ENCODE peak calls at places on chromosomes 13 and 19, in four cellular contexts. I is lower lobe of right lung, Z is fibroblast of lung, D is tibial artery. O is an unnamed sample.

GRCh38 chr13:95083758-95084157 is 217.5 kb downstream of the ABCC4 start:
- DNase-seq in Z (peak; percentile 83), D (no peak), I (no peak), O (peak; percentile 68)

GRCh38 chr19:39133431-39134270 is 8.1 kb downstream of the PAK4 start:
- DNase-seq in I (no peak), D (no peak), Z (no peak), O (no peak)

GRCh38 chr13:111939285-111940278 is 127.4 kb upstream of the SOX1 start:
- DNase-seq in I (no peak), Z (no peak), D (no peak), O (no peak)

GRCh38 chr19:53989600-53990533 is 1.6 kb upstream of the CACNG6 start:
- DNase-seq in Z (peak; percentile 64), I (no peak), D (no peak), O (no peak)

GRCh38 chr13:52070929-52071523 is 46.5 kb downstream of the UTP14C start:
- DNase-seq in D (no peak), I (no peak), Z (peak; percentile 20), O (peak; percentile 24)

GRCh38 chr19:46654621-46655152 is 6.3 kb downstream of the DACT3 start:
- DNase-seq in I (no peak), D (peak; percentile 79), Z (no peak), O (no peak)

GRCh38 chr13:87527036-87527435 is 144.1 kb upstream of the SLITRK5 start:
- DNase-seq in Z (no peak), D (no peak), I (no peak), O (no peak)

GRCh38 chr19:6516018-6516658 is 14.0 kb upstream of the TUBB4A start:
- DNase-seq in Z (peak; percentile 93), I (peak; percentile 98), D (peak; percentile 87), O (peak; percentile 84)

GRCh38 chr13:96836733-96837132 is 157.5 kb downstream of the OXGR1 start:
- DNase-seq in Z (no peak), I (no peak), D (no peak), O (no peak)

GRCh38 chr13:101283782-101284181 is 132.5 kb downstream of the NALCN start:
- DNase-seq in Z (no peak), I (no peak), D (no peak), O (no peak)

GRCh38 chr19:4187313-4188122 is 5.0 kb downstream of the ANKRD24 start:
- DNase-seq in D (no peak), Z (no peak), I (no peak), O (no peak)

GRCh38 chr19:58203814-58204475 is 21.1 kb downstream of the ZNF274 start:
- DNase-seq in Z (no peak), I (no peak), D (no peak), O (no peak)

GRCh38 chr13:59445812-59446211 is 717.9 kb downstream of the DIAPH3 start:
- DNase-seq in D (no peak), I (no peak), Z (no peak), O (no peak)

GRCh38 chr13:22748866-22749586 is 431.8 kb upstream of the SGCG start:
- DNase-seq in Z (peak; percentile 8), I (no peak), D (no peak), O (no peak)

GRCh38 chr19:17575871-17576757 is 20.7 kb downstream of the COLGALT1 start:
- DNase-seq in D (no peak), I (no peak), Z (no peak), O (no peak)

GRCh38 chr13:48994731-48995130 is 19.0 kb downstream of the FNDC3A start:
- DNase-seq in D (no peak), I (no peak), Z (peak; percentile 63), O (peak; percentile 13)

GRCh38 chr13:111994578-111994977 is 72.4 kb upstream of the SOX1 start:
- DNase-seq in I (no peak), Z (no peak), D (no peak), O (no peak)

GRCh38 chr13:39765801-39766463 is 110.5 kb downstream of the COG6 start:
- DNase-seq in D (no peak), I (peak; percentile 50), Z (peak; percentile 37), O (peak; percentile 56)

GRCh38 chr19:55579766-55580621 is 654 bp downstream of the ZNF579 start:
- DNase-seq in D (no peak), I (no peak), Z (peak; percentile 54), O (peak; percentile 47)

GRCh38 chr19:32822916-32823746 is 46.4 kb downstream of the SLC7A9 start:
- DNase-seq in Z (no peak), I (no peak), D (no peak), O (no peak)

GRCh38 chr19:45469132-45469834 is 1.5 kb downstream of the FOSB start:
- DNase-seq in I (peak; percentile 96), D (peak; percentile 97), Z (peak; percentile 92), O (peak; percentile 96)

GRCh38 chr19:13298565-13299481 is 148.6 kb downstream of the IER2 start:
- DNase-seq in Z (no peak), D (no peak), I (no peak), O (no peak)

GRCh38 chr13:110801044-110801443 is 87.5 kb downstream of the ING1 start:
- DNase-seq in D (peak; percentile 56), I (no peak), Z (no peak), O (no peak)

GRCh38 chr13:110797230-110797877 is 83.9 kb downstream of the ING1 start:
- DNase-seq in I (no peak), D (peak; percentile 20), Z (no peak), O (no peak)

GRCh38 chr13:110794209-110794608 is 80.7 kb downstream of the ING1 start:
- DNase-seq in I (no peak), D (no peak), Z (no peak), O (no peak)

GRCh38 chr13:110798595-110798994 is 85.1 kb downstream of the ING1 start:
- DNase-seq in I (no peak), Z (no peak), D (peak; percentile 60), O (no peak)

DNA sequence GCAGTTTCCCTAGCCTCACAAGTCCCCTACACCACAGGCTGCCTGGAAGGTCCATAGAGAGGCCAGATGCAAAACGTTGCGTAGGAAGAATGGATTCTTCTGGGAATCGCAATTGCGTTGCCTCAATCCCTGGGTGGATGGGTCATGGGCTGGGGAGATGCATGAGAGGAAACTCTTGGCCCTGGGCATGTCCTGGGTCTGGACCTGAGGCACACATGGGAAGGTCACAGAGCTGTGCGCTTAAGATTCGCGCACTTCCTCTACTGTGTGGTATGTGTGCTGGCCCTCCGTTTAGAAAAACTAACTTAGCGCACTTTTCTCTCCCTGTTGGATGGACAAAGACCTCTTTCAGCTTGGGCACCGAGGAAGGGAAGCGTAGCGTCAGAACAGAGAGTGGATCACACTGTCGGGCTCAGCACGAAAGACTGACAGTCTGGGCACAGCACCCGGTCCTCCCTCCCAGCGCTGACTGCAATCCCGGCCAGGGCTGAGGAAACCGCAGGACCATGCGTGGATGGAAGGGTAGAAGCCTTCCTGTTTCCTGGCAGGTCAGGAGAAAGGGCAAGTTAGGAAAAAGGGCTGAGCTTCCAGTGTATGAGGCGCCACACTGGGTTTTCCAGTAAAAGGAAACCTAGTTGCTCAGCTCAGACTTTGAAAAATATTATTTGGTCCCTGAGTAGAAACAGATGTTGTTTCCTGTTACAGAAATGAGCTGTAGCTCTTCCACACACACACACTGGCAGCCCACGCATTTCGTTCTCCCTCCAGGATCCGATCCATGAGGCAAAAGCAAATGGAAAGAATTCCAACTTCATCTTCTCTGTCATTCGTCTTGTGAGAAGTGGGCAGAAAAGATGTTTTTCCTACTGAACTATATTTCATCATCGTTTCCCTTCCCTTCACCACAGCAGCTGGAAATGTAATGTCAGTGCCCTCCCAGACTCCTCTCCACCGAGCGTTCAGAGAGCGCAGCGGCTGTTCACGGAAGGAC is 86.0 kb downstream of the ING1 start:
- DNase-seq in I (no peak), Z (peak; percentile 80), D (peak; percentile 71), O (peak; percentile 66)
- H3K4me3 ChIP-seq in I (peak overlapping the region; percentile 22), Z (peak overlapping the region; percentile 49), D (peak overlapping the region; percentile 44), O (peak overlapping the region; percentile 10)

DNA sequence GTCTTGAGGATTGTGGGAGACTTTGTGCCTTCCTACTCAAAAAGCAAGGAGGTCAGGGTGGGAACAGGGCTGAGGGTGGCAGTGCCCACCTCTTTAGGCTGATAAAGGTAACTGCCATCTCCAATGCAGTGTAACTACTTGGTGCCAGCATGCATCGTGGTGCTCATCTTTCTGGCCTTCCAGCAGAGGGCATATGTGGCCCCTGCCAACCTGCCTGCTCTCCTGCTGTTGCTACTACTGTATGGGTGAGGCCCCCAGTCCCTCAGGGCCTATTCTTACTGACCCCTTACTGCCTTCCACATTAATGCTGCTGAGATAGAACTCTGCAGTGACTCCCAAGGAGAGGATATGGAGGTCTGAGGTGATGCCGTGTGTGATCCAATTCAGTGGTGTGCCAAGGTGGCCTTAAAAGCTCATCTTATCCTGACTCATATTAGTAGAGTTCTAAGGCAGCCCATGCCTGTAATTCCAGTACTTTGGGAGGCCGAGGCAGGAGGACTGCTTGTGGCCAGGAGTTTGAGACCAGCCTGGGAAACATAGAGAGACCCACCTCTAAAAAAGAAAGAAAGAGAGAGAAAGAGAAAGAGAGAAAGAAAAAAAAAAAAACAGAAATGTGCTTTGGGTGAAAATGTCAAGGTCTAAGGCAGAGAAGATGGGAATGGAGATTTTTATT is 9.6 kb upstream of the ARHGAP45 start:
- DNase-seq in I (no peak), D (no peak), Z (peak; percentile 67), O (peak; percentile 76)
- TF ChIP-seq CTCF in I (peak; percentile 26), D (no peak), Z (no peak), O (no peak)

GRCh38 chr13:114033541-114034315 is 59.9 kb upstream of the C13orf46 start:
- DNase-seq in D (no peak), I (no peak), Z (peak; percentile 23), O (no peak)

GRCh38 chr13:114037674-114038073 is 63.8 kb upstream of the C13orf46 start:
- DNase-seq in D (no peak), I (no peak), Z (no peak), O (no peak)

GRCh38 chr13:114035583-114036501 is 62.0 kb upstream of the C13orf46 start:
- DNase-seq in Z (peak; percentile 59), I (no peak), D (no peak), O (peak; percentile 72)

GRCh38 chr13:114034481-114034891 is 60.6 kb upstream of the C13orf46 start:
- DNase-seq in D (no peak), Z (peak; percentile 70), I (no peak), O (peak; percentile 53)

GRCh38 chr13:114035186-114035582 is 61.3 kb upstream of the C13orf46 start:
- DNase-seq in D (no peak), Z (no peak), I (no peak), O (no peak)
- H3K4me3 ChIP-seq in D (no peak overlapping the region), Z (no peak overlapping the region), I (no peak overlapping the region), O (no peak overlapping the region)

GRCh38 chr19:18856385-18857126 is 24.8 kb downstream of the UPF1 start:
- DNase-seq in I (no peak), D (no peak), Z (no peak), O (no peak)
- TF ChIP-seq CTCF in I (no peak), D (no peak), Z (peak; percentile 37), O (peak; percentile 44)

GRCh38 chr13:45100855-45101254 is 19.5 kb upstream of the GTF2F2 start:
- DNase-seq in D (no peak), Z (no peak), I (no peak), O (no peak)
- H3K4me3 ChIP-seq in D (no peak overlapping the region), Z (no peak overlapping the region), I (no peak overlapping the region), O (no peak overlapping the region)